ENCODE peak calls at places on chromosomes 4 and X, in six cellular contexts. S is astrocyte, K is H1, J is fibroblast of lung, T is GM12878, E is IMR-90. W is an unnamed sample. For H3K36me3, the result is how much of the 10 kb centered on the place peaks cover.

GRCh38 chrX:67555578-67556203 is 11.9 kb downstream of the AR start:
- DNase-seq in S (no peak), K (peak), J (peak), T (no peak), E (peak), W (peak)

GRCh38 chr4:22987861-22988260 is 295.1 kb downstream of the GBA3 start:
- DNase-seq in S (peak), K (no peak), J (peak), T (no peak), E (peak), W (no peak)

GRCh38 chrX:100926453-100926852 is 2.3 kb downstream of the XKRX start:
- DNase-seq in S (no peak), K (no peak), J (no peak), T (no peak), E (peak), W (no peak)

GRCh38 chr4:22458112-22458511 is 57.8 kb downstream of the ADGRA3 start:
- DNase-seq in S (no peak), K (no peak), J (no peak), T (no peak), E (no peak), W (no peak)

GRCh38 chr4:3729188-3729884 is 36.8 kb upstream of the ADRA2C start:
- DNase-seq in S (peak), K (no peak), J (no peak), T (no peak), E (peak), W (no peak)

GRCh38 chr4:168488800-168489404 is 8.0 kb upstream of the PALLD start:
- DNase-seq in S (no peak), K (no peak), J (no peak), T (no peak), E (no peak), W (peak)

GRCh38 chr4:26871611-26872010 is 11.0 kb downstream of the STIM2 start:
- DNase-seq in S (peak), K (no peak), J (no peak), T (no peak), E (peak), W (no peak)

GRCh38 chr4:80361329-80361900 is 25.9 kb downstream of the CFAP299 start:
- DNase-seq in S (no peak), K (no peak), J (peak), T (no peak), E (peak), W (no peak)

GRCh38 chr4:30757357-30757756 is 37.2 kb downstream of the PCDH7 start:
- DNase-seq in S (peak), K (no peak), J (peak), T (no peak), E (peak), W (no peak)

GRCh38 chr4:145823743-145824142 is 114.9 kb downstream of the ZNF827 start:
- DNase-seq in S (no peak), K (no peak), J (no peak), T (no peak), E (no peak), W (no peak)

GRCh38 chr4:168496834-168497233 is at the start of gene PALLD:
- DNase-seq in S (peak), K (no peak), J (peak), T (no peak), E (peak), W (no peak)

GRCh38 chrX:154059729-154060245 is 37.7 kb downstream of the MECP2 start:
- DNase-seq in S (no peak), K (no peak), J (no peak), T (no peak), E (no peak), W (no peak)

GRCh38 chr4:158162637-158163036 is 10.2 kb downstream of the GASK1B start:
- DNase-seq in S (no peak), K (no peak), J (no peak), T (no peak), E (peak), W (no peak)

GRCh38 chrX:132483523-132483922 is 5.3 kb downstream of the MBNL3 start:
- DNase-seq in S (no peak), K (no peak), J (no peak), T (no peak), E (no peak), W (no peak)

GRCh38 chr4:54568184-54568583 is 89.6 kb upstream of the KIT start:
- DNase-seq in S (peak), K (peak), J (peak), T (no peak), E (peak), W (no peak)

GRCh38 chr4:41722171-41722570 is 26.4 kb downstream of the PHOX2B start:
- DNase-seq in S (no peak), K (no peak), J (no peak), T (no peak), E (peak), W (no peak)

GRCh38 chr4:41728571-41728908 is 20.0 kb downstream of the PHOX2B start:
- DNase-seq in S (no peak), K (no peak), J (peak), T (no peak), E (peak), W (no peak)

GRCh38 chr4:41723286-41723685 is 25.2 kb downstream of the PHOX2B start:
- DNase-seq in S (no peak), K (no peak), J (no peak), T (no peak), E (no peak), W (no peak)

GRCh38 chr4:41727861-41728570 is 20.5 kb downstream of the PHOX2B start:
- DNase-seq in S (no peak), K (no peak), J (no peak), T (no peak), E (no peak), W (no peak)

GRCh38 chr4:41725254-41725653 is 23.3 kb downstream of the PHOX2B start:
- DNase-seq in S (no peak), K (peak), J (no peak), T (no peak), E (no peak), W (no peak)
- TF ChIP-seq CTCF in S (no peak), K (peak), J (no peak), T (no peak), E (no peak), W (peak)

DNA sequence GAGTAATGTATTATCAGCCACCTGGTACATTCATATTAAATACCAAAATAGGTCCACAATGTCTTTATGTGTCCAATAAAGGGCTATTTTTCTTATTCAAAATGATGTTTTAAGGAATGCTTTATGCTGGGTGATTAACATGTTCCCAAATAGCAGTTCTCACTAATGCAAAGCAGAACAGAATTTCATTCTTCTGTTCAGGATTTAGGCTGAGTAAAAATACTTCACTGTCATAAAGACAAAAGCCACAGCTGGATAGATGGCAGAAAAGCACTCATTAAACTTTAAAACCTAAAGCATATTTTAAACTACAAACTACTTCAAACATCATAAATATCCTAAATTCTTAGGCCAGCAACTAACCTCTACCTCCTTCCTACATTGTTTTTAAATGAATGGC is 244.0 kb downstream of the TMA16 start:
- DNase-seq in S (no peak), K (no peak), J (no peak), T (no peak), E (no peak), W (no peak)
- H3K4me2 ChIP-seq in S (no peak), K (no peak), J (no peak), T (no peak), E (no peak), W (no peak)

GRCh38 chr4:121827851-121828250 is 4.2 kb upstream of the CCNA2 start:
- DNase-seq in S (peak), K (no peak), J (peak), T (no peak), E (peak), W (no peak)

GRCh38 chr4:121824171-121824527 is 466 bp upstream of the CCNA2 start:
- DNase-seq in S (no peak), K (no peak), J (no peak), T (no peak), E (no peak), W (no peak)

GRCh38 chr4:121823505-121824170 is at the start of gene CCNA2:
- DNase-seq in S (peak), K (peak), J (peak), T (peak), E (peak), W (peak)

GRCh38 chr4:121824950-121825349 is 1.3 kb upstream of the CCNA2 start:
- DNase-seq in S (no peak), K (no peak), J (no peak), T (no peak), E (no peak), W (no peak)

GRCh38 chr4:121829511-121829910 is 5.8 kb upstream of the CCNA2 start:
- DNase-seq in S (no peak), K (no peak), J (no peak), T (no peak), E (peak), W (no peak)
- H3K36me3 ChIP-seq in S (under half), K (under half), J (under half), T (under half), E (under half), W (under half)

DNA sequence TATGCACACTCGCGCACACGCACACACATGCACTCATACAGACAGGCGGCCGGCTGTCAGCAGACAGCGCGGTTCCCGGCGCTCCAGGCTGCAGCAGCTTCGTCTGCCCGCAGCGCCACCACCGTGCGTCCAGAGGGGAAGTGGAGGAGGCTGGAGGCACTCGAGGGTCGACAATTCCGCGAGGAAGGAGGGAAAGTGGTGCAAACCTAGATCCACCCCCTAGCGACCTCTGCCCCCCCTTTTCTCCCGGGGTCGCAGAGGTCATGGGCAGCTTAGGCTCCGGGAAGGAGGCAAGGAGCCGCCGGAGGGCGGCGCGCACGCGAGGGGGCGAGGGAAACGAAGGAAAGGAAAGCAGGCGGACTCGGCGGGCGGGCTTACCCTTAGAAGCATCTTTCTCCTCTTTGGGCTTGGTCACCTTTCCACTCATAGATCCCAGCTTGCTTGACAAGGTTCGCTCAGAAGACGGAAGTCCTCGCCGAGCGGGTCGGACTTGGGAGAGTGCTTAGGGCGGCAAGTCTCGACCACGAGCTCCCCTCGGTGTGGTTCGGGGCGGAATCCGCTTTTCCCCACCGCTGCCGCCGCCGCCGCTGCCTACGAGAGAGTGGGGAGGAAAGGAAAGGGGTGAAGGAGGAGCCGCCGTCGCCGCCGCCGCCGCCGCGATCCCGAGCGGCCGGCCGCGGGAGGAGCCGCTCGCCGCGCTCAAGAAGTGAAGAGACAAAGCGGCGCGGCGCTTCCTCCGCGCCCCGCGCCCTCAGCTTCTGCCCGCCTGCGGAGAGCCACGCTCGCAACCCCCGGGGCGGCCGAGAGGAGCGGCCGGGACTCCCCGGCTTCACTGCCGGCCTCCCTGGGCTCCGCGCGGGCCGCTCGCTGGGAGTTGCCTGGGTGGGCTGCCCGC is 326.6 kb upstream of the F9 start:
- DNase-seq in S (no peak), K (peak), J (no peak), T (no peak), E (no peak), W (no peak)
- TF ChIP-seq CTCF in S (no peak), K (no peak), J (no peak), T (no peak), E (no peak), W (no peak)

GRCh38 chr4:186845137-186845842 is 121.6 kb upstream of the FAT1 start:
- DNase-seq in S (peak), K (no peak), J (peak), T (no peak), E (peak), W (no peak)
- H3K4me2 ChIP-seq in S (peak), K (no peak), J (peak), T (no peak), E (peak), W (no peak)

W was measured in DND-41.